ENCODE peak calls at places on chromosomes 3 and 15, in five cellular contexts. M, T, F, E and B are unnamed samples.

GRCh38 chr3:63135362-63135761 is 142.7 kb upstream of the SYNPR start:
- DNase-seq in M (no peak), T (no peak), F (no peak), E (no peak), B (no peak)

GRCh38 chr3:174218011-174218410 is 641.1 kb upstream of the NAALADL2 start:
- DNase-seq in M (no peak), T (peak), F (no peak), E (no peak), B (peak)

GRCh38 chr3:13614607-13615006 is 65.7 kb downstream of the FBLN2 start:
- DNase-seq in M (no peak), T (no peak), F (no peak), E (no peak), B (no peak)

GRCh38 chr3:65556934-65557577 is 481.7 kb downstream of the MAGI1 start:
- DNase-seq in M (no peak), T (no peak), F (no peak), E (no peak), B (no peak)

GRCh38 chr15:59299919-59300617 is 72.6 kb downstream of the MYO1E start:
- DNase-seq in M (peak), T (peak), F (peak), E (peak), B (peak)

GRCh38 chr3:13555753-13556152 is 6.8 kb downstream of the FBLN2 start:
- DNase-seq in M (no peak), T (no peak), F (no peak), E (no peak), B (no peak)

GRCh38 chr15:38414351-38414750 is 39.6 kb upstream of the FAM98B start:
- DNase-seq in M (peak), T (peak), F (peak), E (peak), B (peak)

GRCh38 chr15:81859737-81860516 is 185.9 kb downstream of the MEX3B start:
- DNase-seq in M (no peak), T (no peak), F (no peak), E (no peak), B (no peak)

GRCh38 chr3:33237439-33237838 is 18.8 kb upstream of the SUSD5 start:
- DNase-seq in M (no peak), T (no peak), F (no peak), E (no peak), B (no peak)

GRCh38 chr3:12325594-12326295 is 36.9 kb downstream of the PPARG start:
- DNase-seq in M (no peak), T (peak), F (no peak), E (no peak), B (no peak)

GRCh38 chr15:97867870-97868269 is 92.6 kb upstream of the ARRDC4 start:
- DNase-seq in M (no peak), T (no peak), F (no peak), E (no peak), B (no peak)

GRCh38 chr3:169556349-169556870 is 107.1 kb downstream of the MECOM start:
- DNase-seq in M (no peak), T (no peak), F (no peak), E (no peak), B (no peak)

DNA sequence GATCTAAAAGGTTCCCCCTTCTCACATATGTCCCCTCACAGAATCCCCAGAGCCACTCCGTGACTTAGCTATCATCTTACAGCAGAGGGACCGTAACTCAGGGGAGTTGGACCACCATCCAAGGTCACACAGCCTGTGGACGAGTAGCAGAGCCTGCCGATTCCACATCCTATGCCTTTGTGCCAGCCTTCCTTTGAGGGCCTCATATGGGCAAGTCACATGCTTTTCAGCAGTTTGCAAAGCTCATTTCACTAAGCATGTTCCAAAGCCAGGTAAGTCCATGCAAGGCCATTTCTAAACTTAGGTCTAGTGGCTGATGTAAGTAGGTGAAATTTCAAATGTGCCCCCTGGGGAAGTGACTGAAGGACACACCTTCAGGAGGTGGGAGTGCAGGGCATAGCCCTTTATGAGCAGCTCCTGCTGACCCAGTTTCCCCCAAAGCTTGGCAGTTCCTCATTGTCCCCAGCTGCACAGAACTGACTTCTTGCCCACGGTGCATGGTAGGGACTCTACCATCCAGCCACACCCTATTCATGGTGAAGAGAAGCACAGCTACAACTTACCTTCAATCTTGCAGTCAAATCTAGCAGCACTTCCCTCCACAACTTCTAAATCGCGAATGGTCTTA is 33.3 kb upstream of the HACD2 start:
- DNase-seq in M (no peak), T (peak), F (no peak), E (no peak), B (no peak)
- H3K4me3 ChIP-seq in M (peak), T (no peak), F (peak), E (no peak), B (no peak)

DNA sequence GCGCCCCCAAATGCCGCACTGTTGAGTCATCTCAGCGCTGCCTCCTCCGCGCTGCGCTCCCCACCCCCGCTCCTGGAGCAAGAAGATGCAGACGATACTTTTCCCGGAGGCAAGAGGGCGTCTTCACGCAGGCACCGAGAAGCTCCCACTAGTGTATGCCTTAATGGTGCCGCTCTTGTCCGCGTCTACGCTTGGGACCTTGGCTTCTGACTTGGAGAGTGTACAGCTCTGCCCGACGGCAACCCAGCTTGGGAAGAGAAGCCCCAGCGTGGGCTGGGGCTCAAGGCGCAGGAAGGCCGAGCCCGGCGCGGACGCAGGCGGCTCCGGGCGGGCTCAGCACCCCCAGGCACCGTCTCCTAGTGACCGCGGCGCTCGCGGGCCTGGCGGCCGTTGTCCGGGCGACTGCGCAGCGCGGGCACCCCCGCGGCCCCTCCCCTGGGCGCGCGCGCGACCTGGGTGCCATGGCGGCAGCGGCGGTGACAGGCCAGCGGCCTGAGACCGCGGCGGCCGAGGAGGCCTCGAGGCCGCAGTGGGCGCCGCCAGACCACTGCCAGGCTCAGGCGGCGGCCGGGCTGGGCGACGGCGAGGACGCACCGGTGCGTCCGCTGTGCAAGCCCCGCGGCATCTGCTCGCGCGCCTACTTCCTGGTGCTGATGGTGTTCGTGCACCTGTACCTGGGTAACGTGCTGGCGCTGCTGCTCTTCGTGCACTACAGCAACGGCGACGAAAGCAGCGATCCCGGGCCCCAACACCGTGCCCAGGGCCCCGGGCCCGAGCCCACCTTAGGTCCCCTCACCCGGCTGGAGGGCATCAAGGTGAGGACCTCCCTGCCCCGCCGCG is at the start of gene P4HTM:
- DNase-seq in M (peak), T (peak), F (peak), E (peak), B (peak)
- TF ChIP-seq CTCF in M (peak), T (peak), F (peak), E (no peak), B (peak)

GRCh38 chr3:148150141-148150540 is 547.6 kb upstream of the AGTR1 start:
- DNase-seq in M (no peak), T (no peak), F (no peak), E (no peak), B (no peak)

GRCh38 chr3:148149556-148149955 is 548.1 kb upstream of the AGTR1 start:
- DNase-seq in M (no peak), T (no peak), F (no peak), E (no peak), B (no peak)

GRCh38 chr3:148146947-148147346 is 550.8 kb upstream of the AGTR1 start:
- DNase-seq in M (peak), T (peak), F (no peak), E (no peak), B (peak)

GRCh38 chr3:148146241-148146640 is 551.5 kb upstream of the AGTR1 start:
- DNase-seq in M (no peak), T (no peak), F (no peak), E (no peak), B (no peak)

GRCh38 chr3:148147896-148148295 is 549.8 kb upstream of the AGTR1 start:
- DNase-seq in M (no peak), T (peak), F (no peak), E (no peak), B (peak)
- H3K4me3 ChIP-seq in M (no peak), T (no peak), F (no peak), E (no peak), B (no peak)

GRCh38 chr3:43632269-43632733 is 10.5 kb upstream of the ANO10 start:
- DNase-seq in M (peak), T (peak), F (no peak), E (no peak), B (peak)
- TF ChIP-seq CTCF in M (peak), T (no peak), F (no peak), E (no peak), B (peak)

GRCh38 chr15:90744759-90745402 is 27.7 kb downstream of the BLM start:
- DNase-seq in M (no peak), T (no peak), F (no peak), E (no peak), B (no peak)

GRCh38 chr15:90751300-90751825 is 34.2 kb downstream of the BLM start:
- DNase-seq in M (no peak), T (no peak), F (no peak), E (no peak), B (no peak)

GRCh38 chr15:90750186-90750585 is 33.0 kb downstream of the BLM start:
- DNase-seq in M (no peak), T (no peak), F (no peak), E (no peak), B (no peak)

GRCh38 chr15:90749754-90750153 is 32.6 kb downstream of the BLM start:
- DNase-seq in M (no peak), T (no peak), F (no peak), E (no peak), B (no peak)
- H3K4me3 ChIP-seq in M (no peak), T (no peak), F (no peak), E (no peak), B (no peak)

DNA sequence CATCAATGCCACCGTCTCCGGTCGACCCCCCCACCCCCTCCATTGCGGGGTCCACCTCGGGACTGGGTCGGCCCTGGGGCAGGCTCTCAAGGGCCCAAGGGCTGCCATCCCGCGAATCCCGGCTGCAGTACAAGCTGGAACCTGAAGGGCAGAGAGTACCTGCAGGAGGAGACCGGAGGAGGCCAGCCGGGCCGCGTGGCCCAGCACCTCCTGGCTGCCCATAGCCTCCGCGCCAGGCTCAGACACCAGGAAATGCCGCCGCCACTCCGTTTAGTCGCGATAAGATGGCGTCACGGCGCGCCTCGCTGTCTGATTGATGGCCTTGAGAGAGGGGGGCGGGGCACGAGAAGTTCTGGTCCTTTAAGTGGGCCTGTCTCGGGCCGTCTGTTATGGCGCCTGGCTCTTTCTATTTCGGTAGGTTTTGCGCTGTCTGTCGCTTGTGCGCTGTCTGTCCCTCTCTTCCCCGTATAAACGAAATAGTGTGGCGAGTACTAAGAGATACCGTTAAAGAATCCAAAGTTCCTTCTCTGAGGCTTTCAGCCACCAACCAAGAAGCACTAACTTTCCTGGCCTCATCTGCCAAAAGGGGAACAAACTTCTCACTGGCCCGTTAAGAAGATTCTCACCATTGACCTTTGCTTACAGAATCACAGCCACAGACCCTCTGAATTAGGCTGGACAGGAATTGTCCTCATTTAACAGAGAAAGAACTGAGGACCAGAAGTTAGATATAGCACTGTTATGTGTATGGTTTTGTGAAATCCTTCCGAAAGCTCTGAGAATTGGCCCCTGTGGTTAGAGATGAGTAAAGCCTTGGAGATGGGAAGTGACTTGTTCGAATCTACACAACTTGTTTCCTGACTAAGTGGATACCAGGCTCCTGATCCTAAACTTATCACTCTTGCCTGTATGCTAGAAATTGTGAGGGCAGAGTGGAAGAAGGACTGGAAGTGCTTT is at the start of gene RFT1:
- DNase-seq in M (peak), T (peak), F (peak), E (peak), B (peak)
- TF ChIP-seq CTCF in M (peak), T (peak), F (peak), E (no peak), B (no peak)

GRCh38 chr3:56023546-56023945 is 444.7 kb downstream of the ERC2 start:
- DNase-seq in M (no peak), T (no peak), F (no peak), E (no peak), B (no peak)

GRCh38 chr3:56022619-56023018 is 445.6 kb downstream of the ERC2 start:
- DNase-seq in M (no peak), T (no peak), F (peak), E (no peak), B (no peak)

GRCh38 chr3:56025316-56025715 is 443.0 kb downstream of the ERC2 start:
- DNase-seq in M (no peak), T (no peak), F (no peak), E (no peak), B (no peak)

GRCh38 chr3:56019490-56019889 is 448.8 kb downstream of the ERC2 start:
- DNase-seq in M (no peak), T (no peak), F (no peak), E (no peak), B (no peak)
- H3K4me3 ChIP-seq in M (no peak), T (no peak), F (no peak), E (no peak), B (no peak)

DNA sequence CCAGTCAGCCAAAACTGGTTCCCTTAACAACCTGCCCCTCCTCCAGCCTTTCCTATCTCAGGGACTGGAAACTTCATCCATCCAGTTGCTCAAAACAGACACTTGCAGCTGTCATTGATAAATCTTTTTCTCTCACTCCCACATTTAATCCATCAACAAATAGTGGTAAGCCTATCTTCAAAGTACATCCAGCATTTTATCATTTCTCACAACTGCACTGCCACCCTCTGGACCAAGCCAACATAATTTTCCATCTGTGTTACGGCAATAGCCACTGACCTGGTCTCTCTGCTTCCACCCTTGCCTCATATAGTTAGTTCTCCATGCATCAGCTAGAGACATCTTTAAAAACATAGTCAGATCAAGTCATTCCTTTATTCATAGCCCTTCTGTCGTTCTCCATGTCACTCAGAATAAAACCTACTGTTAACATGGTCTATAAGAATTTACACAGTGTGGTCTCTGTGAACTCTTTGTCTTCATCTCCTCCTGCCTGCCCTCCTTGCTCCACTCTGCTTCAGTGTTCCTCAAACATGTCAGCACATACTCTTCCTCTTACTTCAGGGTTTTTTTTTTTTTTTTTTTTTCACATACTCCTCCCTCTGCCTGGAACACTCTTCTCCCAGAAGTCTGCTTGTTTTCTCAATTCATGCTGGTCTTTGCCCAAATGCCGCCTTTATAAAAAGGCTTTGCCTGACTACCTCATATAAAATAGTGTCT is 102.5 kb upstream of the COL6A5 start:
- DNase-seq in M (no peak), T (peak), F (peak), E (no peak), B (peak)
- TF ChIP-seq CTCF in M (peak), T (no peak), F (no peak), E (no peak), B (peak)

GRCh38 chr3:40302784-40303183 is 6.7 kb upstream of the EIF1B start:
- DNase-seq in M (no peak), T (peak), F (no peak), E (no peak), B (peak)

GRCh38 chr3:40298075-40298474 is 11.4 kb upstream of the EIF1B start:
- DNase-seq in M (no peak), T (no peak), F (no peak), E (no peak), B (no peak)

GRCh38 chr3:40299721-40300335 is 9.7 kb upstream of the EIF1B start:
- DNase-seq in M (peak), T (peak), F (no peak), E (no peak), B (peak)

GRCh38 chr3:40294434-40294833 is 15.1 kb upstream of the EIF1B start:
- DNase-seq in M (no peak), T (no peak), F (no peak), E (no peak), B (no peak)

GRCh38 chr3:40299130-40299720 is 10.3 kb upstream of the EIF1B start:
- DNase-seq in M (no peak), T (no peak), F (no peak), E (no peak), B (no peak)
- H3K4me3 ChIP-seq in M (no peak), T (no peak), F (no peak), E (no peak), B (no peak)